ENCODE peak calls at places on chromosomes 6 and 20, in five cellular contexts. U is activated CD4-positive, CD25-positive, alpha-beta regulatory T cell treated with anti-CD3 and anti-CD28 coated beads, Interleukin-2, amount 50 U/mL, for 16 hours; L is activated gamma-delta T cell treated with anti-CD3 and anti-CD28 coated beads, Interleukin-2, amount 50 U/mL, for 16 hours; Q is BJ; W is NCI-H1092 treated with DMSO at 0.1 percent for 48 hours. X is an unnamed sample.

GRCh38 chr6:122651604-122652003 is 41.4 kb downstream of the PKIB start:
- DNase-seq in U (no peak), L (no peak), Q (no peak), W (no peak), X (no peak)

GRCh38 chr20:38842558-38842981 is 37.1 kb downstream of the PPP1R16B start:
- DNase-seq in U (peak; percentile 40), L (peak; percentile 27), Q (no peak), W (no peak), X (no peak)

GRCh38 chr6:157298325-157298724 is 25.0 kb downstream of the TMEM242 start:
- DNase-seq in U (no peak), L (no peak), Q (no peak), W (no peak), X (no peak)

GRCh38 chr6:31158863-31159855 is 770 bp downstream of the TCF19 start:
- DNase-seq in U (no peak), L (no peak), Q (no peak), W (no peak), X (peak; percentile 12)

GRCh38 chr6:21885532-21886089 is 292.1 kb downstream of the SOX4 start:
- DNase-seq in U (no peak), L (no peak), Q (peak; percentile 73), W (peak; percentile 44), X (no peak)

GRCh38 chr20:62980970-62981369 is 25.8 kb downstream of the BHLHE23 start:
- DNase-seq in U (no peak), L (no peak), Q (no peak), W (peak; percentile 33), X (peak; percentile 44)

GRCh38 chr6:139436521-139437348 is 62.3 kb upstream of the CITED2 start:
- DNase-seq in U (no peak), L (no peak), Q (no peak), W (no peak), X (no peak)

GRCh38 chr6:4950849-4951533 is 52.8 kb downstream of the RPP40 start:
- DNase-seq in U (no peak), L (no peak), Q (no peak), W (no peak), X (no peak)

GRCh38 chr20:59670786-59671492 is 66.6 kb downstream of the PHACTR3 start:
- DNase-seq in U (no peak), L (no peak), Q (no peak), W (no peak), X (no peak)